ENCODE peak calls at places on chromosomes 2 and 18, in six cellular contexts. One of them, this sample, is unnamed.

GRCh38 chr2:60486067-60486466 is 67.4 kb downstream of the BCL11A start:
- DNase-seq in frontal cortex: no peak
- DNase-seq in NCI-H1694 treated with DMSO at 0.1 percent for 48 hours: no peak
- DNase-seq in nucleus accumbens: no peak
- DNase-seq in occipital lobe: no peak
- DNase-seq in skeletal muscle cell: no peak
- DNase-seq in this sample: no peak

GRCh38 chr2:239319261-239319661 is 81.6 kb downstream of the HDAC4 start:
- DNase-seq in NCI-H1694 treated with DMSO at 0.1 percent for 48 hours: no peak
- DNase-seq in skeletal muscle cell: no peak
- DNase-seq in occipital lobe: no peak
- DNase-seq in nucleus accumbens: no peak
- DNase-seq in frontal cortex: no peak
- DNase-seq in this sample: peak

GRCh38 chr2:70712916-70713315 is 55.1 kb downstream of the ADD2 start:
- DNase-seq in skeletal muscle cell: no peak
- DNase-seq in occipital lobe: no peak
- DNase-seq in nucleus accumbens: no peak
- DNase-seq in NCI-H1694 treated with DMSO at 0.1 percent for 48 hours: no peak
- DNase-seq in frontal cortex: no peak
- DNase-seq in this sample: no peak

GRCh38 chr2:1567556-1568344 is 154.5 kb downstream of the TPO start:
- DNase-seq in skeletal muscle cell: no peak
- DNase-seq in frontal cortex: no peak
- DNase-seq in occipital lobe: no peak
- DNase-seq in nucleus accumbens: no peak
- DNase-seq in NCI-H1694 treated with DMSO at 0.1 percent for 48 hours: no peak
- DNase-seq in this sample: no peak

GRCh38 chr18:48745293-48745692 is 205.5 kb downstream of the SMAD7 start:
- DNase-seq in skeletal muscle cell: no peak
- DNase-seq in NCI-H1694 treated with DMSO at 0.1 percent for 48 hours: no peak
- DNase-seq in occipital lobe: no peak
- DNase-seq in frontal cortex: no peak
- DNase-seq in nucleus accumbens: no peak
- DNase-seq in this sample: no peak

GRCh38 chr2:191631754-191632153 is 46.2 kb upstream of the NABP1 start:
- DNase-seq in nucleus accumbens: no peak
- DNase-seq in frontal cortex: no peak
- DNase-seq in skeletal muscle cell: peak
- DNase-seq in occipital lobe: no peak
- DNase-seq in NCI-H1694 treated with DMSO at 0.1 percent for 48 hours: no peak
- DNase-seq in this sample: no peak

GRCh38 chr2:42386684-42387083 is 25.7 kb upstream of the COX7A2L start:
- DNase-seq in occipital lobe: no peak
- DNase-seq in skeletal muscle cell: no peak
- DNase-seq in NCI-H1694 treated with DMSO at 0.1 percent for 48 hours: no peak
- DNase-seq in nucleus accumbens: no peak
- DNase-seq in frontal cortex: no peak
- DNase-seq in this sample: no peak

GRCh38 chr2:60819155-60819862 is 62.1 kb upstream of the REL start:
- DNase-seq in skeletal muscle cell: no peak
- DNase-seq in frontal cortex: no peak
- DNase-seq in occipital lobe: no peak
- DNase-seq in NCI-H1694 treated with DMSO at 0.1 percent for 48 hours: no peak
- DNase-seq in nucleus accumbens: no peak
- DNase-seq in this sample: peak

This sample was measured in stomach.